ENCODE peak calls at places on chromosomes 1 and 21, in six cellular contexts. One of them, this sample, is unnamed.

GRCh38 chr1:248688527-248689298 is 13.9 kb downstream of the OR14I1 start:
- DNase-seq in Peyer's patch: no peak
- DNase-seq in T-cell: no peak
- DNase-seq in anterior cingulate cortex: no peak
- DNase-seq in hypothalamus: no peak
- DNase-seq in stimulated activated CD8-positive, alpha-beta memory T cell treated with anti-CD3 and anti-CD28 coated beads, Interleukin-2, amount 100 ng/mL, for 1 hour: no peak
- DNase-seq in this sample: no peak

GRCh38 chr1:181086926-181087325 is 1.6 kb upstream of the IER5 start:
- DNase-seq in T-cell: no peak
- DNase-seq in stimulated activated CD8-positive, alpha-beta memory T cell treated with anti-CD3 and anti-CD28 coated beads, Interleukin-2, amount 100 ng/mL, for 1 hour: no peak
- DNase-seq in Peyer's patch: no peak
- DNase-seq in hypothalamus: no peak
- DNase-seq in anterior cingulate cortex: no peak
- DNase-seq in this sample: no peak

GRCh38 chr1:212606042-212606733 is 2.4 kb upstream of the ATF3 start:
- DNase-seq in stimulated activated CD8-positive, alpha-beta memory T cell treated with anti-CD3 and anti-CD28 coated beads, Interleukin-2, amount 100 ng/mL, for 1 hour: no peak
- DNase-seq in Peyer's patch: no peak
- DNase-seq in T-cell: no peak
- DNase-seq in hypothalamus: no peak
- DNase-seq in anterior cingulate cortex: no peak
- DNase-seq in this sample: no peak

GRCh38 chr1:193187114-193187513 is 701 bp upstream of the B3GALT2 start:
- DNase-seq in T-cell: no peak
- DNase-seq in anterior cingulate cortex: no peak
- DNase-seq in hypothalamus: no peak
- DNase-seq in Peyer's patch: no peak
- DNase-seq in stimulated activated CD8-positive, alpha-beta memory T cell treated with anti-CD3 and anti-CD28 coated beads, Interleukin-2, amount 100 ng/mL, for 1 hour: no peak
- DNase-seq in this sample: no peak

GRCh38 chr1:6127587-6128163 is 52.4 kb downstream of the CHD5 start:
- DNase-seq in Peyer's patch: peak
- DNase-seq in T-cell: peak
- DNase-seq in stimulated activated CD8-positive, alpha-beta memory T cell treated with anti-CD3 and anti-CD28 coated beads, Interleukin-2, amount 100 ng/mL, for 1 hour: peak
- DNase-seq in anterior cingulate cortex: peak
- DNase-seq in hypothalamus: peak
- DNase-seq in this sample: no peak

GRCh38 chr1:45170151-45170742 is 36.2 kb downstream of the ZSWIM5 start:
- DNase-seq in Peyer's patch: no peak
- DNase-seq in hypothalamus: no peak
- DNase-seq in anterior cingulate cortex: no peak
- DNase-seq in stimulated activated CD8-positive, alpha-beta memory T cell treated with anti-CD3 and anti-CD28 coated beads, Interleukin-2, amount 100 ng/mL, for 1 hour: no peak
- DNase-seq in T-cell: no peak
- DNase-seq in this sample: no peak

GRCh38 chr1:66282343-66282852 is 251.6 kb upstream of the SGIP1 start:
- DNase-seq in stimulated activated CD8-positive, alpha-beta memory T cell treated with anti-CD3 and anti-CD28 coated beads, Interleukin-2, amount 100 ng/mL, for 1 hour: no peak
- DNase-seq in anterior cingulate cortex: no peak
- DNase-seq in Peyer's patch: peak
- DNase-seq in T-cell: peak
- DNase-seq in hypothalamus: no peak
- DNase-seq in this sample: no peak

GRCh38 chr1:32498751-32499150 is 33.9 kb downstream of the ZBTB8B start:
- DNase-seq in Peyer's patch: no peak
- DNase-seq in anterior cingulate cortex: no peak
- DNase-seq in hypothalamus: no peak
- DNase-seq in stimulated activated CD8-positive, alpha-beta memory T cell treated with anti-CD3 and anti-CD28 coated beads, Interleukin-2, amount 100 ng/mL, for 1 hour: no peak
- DNase-seq in T-cell: no peak
- DNase-seq in this sample: no peak

GRCh38 chr1:225424562-225425210 is 3.2 kb downstream of the LBR start:
- DNase-seq in hypothalamus: no peak
- DNase-seq in stimulated activated CD8-positive, alpha-beta memory T cell treated with anti-CD3 and anti-CD28 coated beads, Interleukin-2, amount 100 ng/mL, for 1 hour: no peak
- DNase-seq in T-cell: no peak
- DNase-seq in anterior cingulate cortex: no peak
- DNase-seq in Peyer's patch: no peak
- DNase-seq in this sample: no peak

GRCh38 chr21:46538262-46538661 is 66.6 kb downstream of the S100B start:
- DNase-seq in stimulated activated CD8-positive, alpha-beta memory T cell treated with anti-CD3 and anti-CD28 coated beads, Interleukin-2, amount 100 ng/mL, for 1 hour: no peak
- DNase-seq in anterior cingulate cortex: no peak
- DNase-seq in Peyer's patch: no peak
- DNase-seq in hypothalamus: no peak
- DNase-seq in T-cell: no peak
- DNase-seq in this sample: no peak

GRCh38 chr21:45306832-45307571 is 19.3 kb upstream of the POFUT2 start:
- DNase-seq in Peyer's patch: no peak
- DNase-seq in anterior cingulate cortex: peak
- DNase-seq in T-cell: no peak
- DNase-seq in hypothalamus: peak
- DNase-seq in stimulated activated CD8-positive, alpha-beta memory T cell treated with anti-CD3 and anti-CD28 coated beads, Interleukin-2, amount 100 ng/mL, for 1 hour: no peak
- DNase-seq in this sample: peak

GRCh38 chr1:248811514-248812490 is 13.9 kb downstream of the SH3BP5L start:
- DNase-seq in hypothalamus: no peak
- DNase-seq in anterior cingulate cortex: no peak
- DNase-seq in stimulated activated CD8-positive, alpha-beta memory T cell treated with anti-CD3 and anti-CD28 coated beads, Interleukin-2, amount 100 ng/mL, for 1 hour: no peak
- DNase-seq in Peyer's patch: no peak
- DNase-seq in T-cell: no peak
- DNase-seq in this sample: no peak

GRCh38 chr1:208089151-208089550 is 155.0 kb downstream of the PLXNA2 start:
- DNase-seq in hypothalamus: no peak
- DNase-seq in anterior cingulate cortex: no peak
- DNase-seq in T-cell: no peak
- DNase-seq in Peyer's patch: no peak
- DNase-seq in stimulated activated CD8-positive, alpha-beta memory T cell treated with anti-CD3 and anti-CD28 coated beads, Interleukin-2, amount 100 ng/mL, for 1 hour: no peak
- DNase-seq in this sample: no peak

GRCh38 chr1:229059671-229060079 is 211.2 kb upstream of the RAB4A start:
- DNase-seq in hypothalamus: no peak
- DNase-seq in anterior cingulate cortex: peak
- DNase-seq in stimulated activated CD8-positive, alpha-beta memory T cell treated with anti-CD3 and anti-CD28 coated beads, Interleukin-2, amount 100 ng/mL, for 1 hour: no peak
- DNase-seq in Peyer's patch: no peak
- DNase-seq in T-cell: no peak
- DNase-seq in this sample: no peak

GRCh38 chr21:25871566-25871965 is 136.8 kb downstream of the GABPA start:
- DNase-seq in stimulated activated CD8-positive, alpha-beta memory T cell treated with anti-CD3 and anti-CD28 coated beads, Interleukin-2, amount 100 ng/mL, for 1 hour: no peak
- DNase-seq in Peyer's patch: no peak
- DNase-seq in anterior cingulate cortex: no peak
- DNase-seq in hypothalamus: no peak
- DNase-seq in T-cell: no peak
- DNase-seq in this sample: no peak

GRCh38 chr1:52059326-52059725 is 3.2 kb downstream of the BTF3L4 start:
- DNase-seq in anterior cingulate cortex: no peak
- DNase-seq in stimulated activated CD8-positive, alpha-beta memory T cell treated with anti-CD3 and anti-CD28 coated beads, Interleukin-2, amount 100 ng/mL, for 1 hour: no peak
- DNase-seq in hypothalamus: no peak
- DNase-seq in T-cell: no peak
- DNase-seq in Peyer's patch: no peak
- DNase-seq in this sample: no peak

GRCh38 chr1:55718758-55719671 is 503.9 kb upstream of the USP24 start:
- DNase-seq in Peyer's patch: peak
- DNase-seq in T-cell: no peak
- DNase-seq in anterior cingulate cortex: no peak
- DNase-seq in hypothalamus: no peak
- DNase-seq in stimulated activated CD8-positive, alpha-beta memory T cell treated with anti-CD3 and anti-CD28 coated beads, Interleukin-2, amount 100 ng/mL, for 1 hour: no peak
- DNase-seq in this sample: no peak

GRCh38 chr21:38699048-38699447 is 106.7 kb upstream of the ETS2 start:
- DNase-seq in hypothalamus: no peak
- DNase-seq in stimulated activated CD8-positive, alpha-beta memory T cell treated with anti-CD3 and anti-CD28 coated beads, Interleukin-2, amount 100 ng/mL, for 1 hour: no peak
- DNase-seq in Peyer's patch: no peak
- DNase-seq in T-cell: no peak
- DNase-seq in anterior cingulate cortex: no peak
- DNase-seq in this sample: no peak

GRCh38 chr1:3456964-3457909 is 2.8 kb downstream of the ARHGEF16 start:
- DNase-seq in stimulated activated CD8-positive, alpha-beta memory T cell treated with anti-CD3 and anti-CD28 coated beads, Interleukin-2, amount 100 ng/mL, for 1 hour: no peak
- DNase-seq in hypothalamus: no peak
- DNase-seq in anterior cingulate cortex: no peak
- DNase-seq in Peyer's patch: no peak
- DNase-seq in T-cell: no peak
- DNase-seq in this sample: no peak

GRCh38 chr1:77031101-77031662 is 163.9 kb downstream of the ST6GALNAC5 start:
- DNase-seq in hypothalamus: no peak
- DNase-seq in Peyer's patch: no peak
- DNase-seq in T-cell: no peak
- DNase-seq in anterior cingulate cortex: no peak
- DNase-seq in stimulated activated CD8-positive, alpha-beta memory T cell treated with anti-CD3 and anti-CD28 coated beads, Interleukin-2, amount 100 ng/mL, for 1 hour: no peak
- DNase-seq in this sample: no peak

GRCh38 chr1:29515188-29515955 is 279.1 kb downstream of the PTPRU start:
- DNase-seq in T-cell: no peak
- DNase-seq in hypothalamus: no peak
- DNase-seq in anterior cingulate cortex: no peak
- DNase-seq in stimulated activated CD8-positive, alpha-beta memory T cell treated with anti-CD3 and anti-CD28 coated beads, Interleukin-2, amount 100 ng/mL, for 1 hour: no peak
- DNase-seq in Peyer's patch: no peak
- DNase-seq in this sample: no peak

GRCh38 chr1:119865607-119866006 is 30.7 kb downstream of the ADAM30 start:
- DNase-seq in stimulated activated CD8-positive, alpha-beta memory T cell treated with anti-CD3 and anti-CD28 coated beads, Interleukin-2, amount 100 ng/mL, for 1 hour: no peak
- DNase-seq in Peyer's patch: no peak
- DNase-seq in anterior cingulate cortex: no peak
- DNase-seq in T-cell: no peak
- DNase-seq in hypothalamus: no peak
- DNase-seq in this sample: no peak

GRCh38 chr1:38005195-38006007 is at the start of gene FHL3:
- DNase-seq in anterior cingulate cortex: no peak
- DNase-seq in hypothalamus: no peak
- DNase-seq in T-cell: peak
- DNase-seq in Peyer's patch: peak
- DNase-seq in stimulated activated CD8-positive, alpha-beta memory T cell treated with anti-CD3 and anti-CD28 coated beads, Interleukin-2, amount 100 ng/mL, for 1 hour: no peak
- DNase-seq in this sample: no peak

GRCh38 chr1:206583461-206584264 is 28.6 kb downstream of the EIF2D start:
- DNase-seq in stimulated activated CD8-positive, alpha-beta memory T cell treated with anti-CD3 and anti-CD28 coated beads, Interleukin-2, amount 100 ng/mL, for 1 hour: peak
- DNase-seq in Peyer's patch: peak
- DNase-seq in hypothalamus: peak
- DNase-seq in anterior cingulate cortex: peak
- DNase-seq in T-cell: peak
- DNase-seq in this sample: no peak

GRCh38 chr1:36258960-36259344 is 34.7 kb downstream of the THRAP3 start:
- DNase-seq in Peyer's patch: no peak
- DNase-seq in hypothalamus: no peak
- DNase-seq in anterior cingulate cortex: no peak
- DNase-seq in stimulated activated CD8-positive, alpha-beta memory T cell treated with anti-CD3 and anti-CD28 coated beads, Interleukin-2, amount 100 ng/mL, for 1 hour: no peak
- DNase-seq in T-cell: no peak
- DNase-seq in this sample: no peak

GRCh38 chr1:54519709-54520108 is 28.3 kb upstream of the ACOT11 start:
- DNase-seq in hypothalamus: no peak
- DNase-seq in T-cell: no peak
- DNase-seq in stimulated activated CD8-positive, alpha-beta memory T cell treated with anti-CD3 and anti-CD28 coated beads, Interleukin-2, amount 100 ng/mL, for 1 hour: no peak
- DNase-seq in anterior cingulate cortex: no peak
- DNase-seq in Peyer's patch: no peak
- DNase-seq in this sample: no peak

GRCh38 chr1:206463137-206463536 is 7.1 kb upstream of the IKBKE start:
- DNase-seq in Peyer's patch: no peak
- DNase-seq in T-cell: no peak
- DNase-seq in stimulated activated CD8-positive, alpha-beta memory T cell treated with anti-CD3 and anti-CD28 coated beads, Interleukin-2, amount 100 ng/mL, for 1 hour: no peak
- DNase-seq in anterior cingulate cortex: no peak
- DNase-seq in hypothalamus: no peak
- DNase-seq in this sample: no peak

GRCh38 chr1:32337855-32338636 is 2.0 kb upstream of the MARCKSL1 start:
- DNase-seq in anterior cingulate cortex: peak
- DNase-seq in T-cell: no peak
- DNase-seq in hypothalamus: peak
- DNase-seq in Peyer's patch: peak
- DNase-seq in stimulated activated CD8-positive, alpha-beta memory T cell treated with anti-CD3 and anti-CD28 coated beads, Interleukin-2, amount 100 ng/mL, for 1 hour: no peak
- DNase-seq in this sample: peak

GRCh38 chr1:114126696-114127095 is 27.0 kb downstream of the SYT6 start:
- DNase-seq in anterior cingulate cortex: peak
- DNase-seq in T-cell: no peak
- DNase-seq in stimulated activated CD8-positive, alpha-beta memory T cell treated with anti-CD3 and anti-CD28 coated beads, Interleukin-2, amount 100 ng/mL, for 1 hour: no peak
- DNase-seq in hypothalamus: peak
- DNase-seq in Peyer's patch: no peak
- DNase-seq in this sample: no peak

GRCh38 chr1:228362884-228363450 is 43.7 kb downstream of the TRIM11 start:
- DNase-seq in stimulated activated CD8-positive, alpha-beta memory T cell treated with anti-CD3 and anti-CD28 coated beads, Interleukin-2, amount 100 ng/mL, for 1 hour: no peak
- DNase-seq in Peyer's patch: no peak
- DNase-seq in anterior cingulate cortex: no peak
- DNase-seq in hypothalamus: no peak
- DNase-seq in T-cell: no peak
- DNase-seq in this sample: no peak

GRCh38 chr1:154014154-154014910 is 23.8 kb downstream of the RPS27 start:
- DNase-seq in hypothalamus: no peak
- DNase-seq in stimulated activated CD8-positive, alpha-beta memory T cell treated with anti-CD3 and anti-CD28 coated beads, Interleukin-2, amount 100 ng/mL, for 1 hour: no peak
- DNase-seq in T-cell: no peak
- DNase-seq in anterior cingulate cortex: no peak
- DNase-seq in Peyer's patch: no peak
- DNase-seq in this sample: no peak

GRCh38 chr1:6651889-6652288 is 27.2 kb downstream of the THAP3 start:
- DNase-seq in Peyer's patch: no peak
- DNase-seq in T-cell: no peak
- DNase-seq in anterior cingulate cortex: no peak
- DNase-seq in hypothalamus: no peak
- DNase-seq in stimulated activated CD8-positive, alpha-beta memory T cell treated with anti-CD3 and anti-CD28 coated beads, Interleukin-2, amount 100 ng/mL, for 1 hour: no peak
- DNase-seq in this sample: no peak

GRCh38 chr1:14598007-14598497 is 433 bp upstream of the KAZN start:
- DNase-seq in stimulated activated CD8-positive, alpha-beta memory T cell treated with anti-CD3 and anti-CD28 coated beads, Interleukin-2, amount 100 ng/mL, for 1 hour: no peak
- DNase-seq in hypothalamus: peak
- DNase-seq in anterior cingulate cortex: no peak
- DNase-seq in T-cell: no peak
- DNase-seq in Peyer's patch: no peak
- DNase-seq in this sample: no peak

GRCh38 chr1:45334308-45335245 is 5.4 kb upstream of the TOE1 start:
- DNase-seq in T-cell: no peak
- DNase-seq in Peyer's patch: no peak
- DNase-seq in anterior cingulate cortex: no peak
- DNase-seq in stimulated activated CD8-positive, alpha-beta memory T cell treated with anti-CD3 and anti-CD28 coated beads, Interleukin-2, amount 100 ng/mL, for 1 hour: no peak
- DNase-seq in hypothalamus: no peak
- DNase-seq in this sample: no peak

GRCh38 chr1:41479000-41479807 is 5.3 kb downstream of the EDN2 start:
- DNase-seq in Peyer's patch: no peak
- DNase-seq in T-cell: no peak
- DNase-seq in stimulated activated CD8-positive, alpha-beta memory T cell treated with anti-CD3 and anti-CD28 coated beads, Interleukin-2, amount 100 ng/mL, for 1 hour: no peak
- DNase-seq in hypothalamus: no peak
- DNase-seq in anterior cingulate cortex: no peak
- DNase-seq in this sample: peak

GRCh38 chr1:205920861-205921558 is 22.2 kb downstream of the SLC26A9 start:
- DNase-seq in hypothalamus: no peak
- DNase-seq in stimulated activated CD8-positive, alpha-beta memory T cell treated with anti-CD3 and anti-CD28 coated beads, Interleukin-2, amount 100 ng/mL, for 1 hour: no peak
- DNase-seq in anterior cingulate cortex: no peak
- DNase-seq in T-cell: no peak
- DNase-seq in Peyer's patch: no peak
- DNase-seq in this sample: no peak

GRCh38 chr21:19065164-19065563 is 661.6 kb upstream of the TMPRSS15 start:
- DNase-seq in T-cell: no peak
- DNase-seq in Peyer's patch: no peak
- DNase-seq in anterior cingulate cortex: no peak
- DNase-seq in hypothalamus: no peak
- DNase-seq in stimulated activated CD8-positive, alpha-beta memory T cell treated with anti-CD3 and anti-CD28 coated beads, Interleukin-2, amount 100 ng/mL, for 1 hour: no peak
- DNase-seq in this sample: no peak

GRCh38 chr1:189596197-189596596 is 881.5 kb downstream of the BRINP3 start:
- DNase-seq in hypothalamus: no peak
- DNase-seq in Peyer's patch: no peak
- DNase-seq in anterior cingulate cortex: no peak
- DNase-seq in T-cell: no peak
- DNase-seq in stimulated activated CD8-positive, alpha-beta memory T cell treated with anti-CD3 and anti-CD28 coated beads, Interleukin-2, amount 100 ng/mL, for 1 hour: no peak
- DNase-seq in this sample: no peak